ENCODE peak calls at places on chromosomes 2 and 18, in ten cellular contexts. P is AG04449, F is NB4, X is psoas muscle, L is AG04450, H is HCT116, M is cardiac muscle cell, J is brain microvascular endothelial cell, Q is tibial artery, V is heart left ventricle. U is an unnamed sample.
A peak's percentile ranks its signal among the peaks of the same experiment; 100 is the strongest.

GRCh38 chr2:37809525-37809924 is 115.6 kb upstream of the RMDN2 start:
- DNase-seq in H (peak; percentile 12), F (peak; percentile 63), V (no peak), M (peak; percentile 72), L (no peak), X (no peak), P (no peak), Q (peak; percentile 72), J (peak; percentile 67), U (no peak)

GRCh38 chr2:70959271-70959761 is 19.1 kb upstream of the ANKRD53 start:
- DNase-seq in J (no peak), V (no peak), L (no peak), X (no peak), F (no peak), P (no peak), M (no peak), H (no peak), Q (no peak), U (no peak)

GRCh38 chr2:73851274-73851673 is 22.5 kb downstream of the STAMBP start:
- DNase-seq in H (peak; percentile 33), P (no peak), V (no peak), F (peak; percentile 25), Q (no peak), J (no peak), M (peak; percentile 13), X (no peak), L (no peak), U (no peak)

GRCh38 chr2:238722883-238723282 is 125.0 kb upstream of the TWIST2 start:
- DNase-seq in J (no peak), Q (no peak), M (no peak), P (no peak), H (no peak), F (no peak), X (no peak), V (no peak), L (no peak), U (no peak)

GRCh38 chr2:10404324-10405143 is 43.6 kb downstream of the ODC1 start:
- DNase-seq in H (no peak), P (no peak), M (no peak), Q (peak; percentile 84), F (peak; percentile 82), X (peak; percentile 53), L (no peak), V (peak; percentile 63), J (no peak), U (no peak)

GRCh38 chr2:108169982-108170625 is 69.7 kb upstream of the SULT1C3 start:
- DNase-seq in H (no peak), X (no peak), L (no peak), V (no peak), M (peak; percentile 40), J (no peak), F (peak; percentile 31), P (no peak), Q (no peak), U (peak; percentile 14)

GRCh38 chr2:120769076-120769786 is 33.6 kb downstream of the GLI2 start:
- DNase-seq in J (no peak), X (peak; percentile 4), P (no peak), V (peak; percentile 21), F (no peak), L (no peak), M (no peak), Q (no peak), H (no peak), U (no peak)

GRCh38 chr2:70855679-70856078 is 20.1 kb upstream of the CD207 start:
- DNase-seq in X (no peak), P (no peak), Q (no peak), J (no peak), H (no peak), V (no peak), F (no peak), M (no peak), L (no peak), U (peak; percentile 12)

GRCh38 chr18:12656671-12657047 is 1.2 kb downstream of the SPIRE1 start:
- DNase-seq in H (no peak), J (no peak), P (no peak), L (no peak), F (no peak), M (peak; percentile 41), V (no peak), Q (no peak), X (no peak), U (no peak)

GRCh38 chr2:95166065-95166763 is 605 bp downstream of the ZNF2 start:
- DNase-seq in J (no peak), F (no peak), M (no peak), X (no peak), V (no peak), P (no peak), L (no peak), H (no peak), Q (no peak), U (no peak)

GRCh38 chr18:43405097-43405496 is 127.8 kb upstream of the SYT4 start:
- DNase-seq in L (no peak), P (no peak), X (no peak), M (no peak), F (peak; percentile 5), H (no peak), V (no peak), Q (no peak), J (no peak), U (no peak)

GRCh38 chr2:86809481-86810121 is 18.9 kb upstream of the CD8A start:
- DNase-seq in F (no peak), V (no peak), L (no peak), Q (no peak), X (no peak), H (no peak), M (no peak), P (no peak), J (no peak), U (no peak)
- H3K4me3 ChIP-seq in F (no peak overlapping the region), V (no peak overlapping the region), L (no peak overlapping the region), Q (no peak overlapping the region), X (no peak overlapping the region), H (no peak overlapping the region), M (no peak overlapping the region), P (no peak overlapping the region), J (no peak overlapping the region), U (no peak overlapping the region)

GRCh38 chr2:203155406-203155805 is 83.4 kb upstream of the CYP20A1 start:
- DNase-seq in J (no peak), Q (no peak), H (peak; percentile 3), M (no peak), L (no peak), P (no peak), X (no peak), F (peak; percentile 14), V (no peak), U (no peak)
- TF ChIP-seq CTCF in J (peak; percentile 2), Q (no peak), H (peak; percentile 29), M (no peak), L (no peak), P (no peak), X (no peak), F (no peak), V (no peak), U (no peak)

GRCh38 chr2:171966688-171967087 is 33.1 kb upstream of the METAP1D start:
- DNase-seq in X (no peak), V (no peak), M (no peak), H (no peak), J (no peak), L (no peak), F (no peak), Q (no peak), P (no peak), U (no peak)
- H3K4me3 ChIP-seq in X (no peak overlapping the region), V (no peak overlapping the region), M (no peak overlapping the region), H (no peak overlapping the region), J (no peak overlapping the region), L (no peak overlapping the region), F (no peak overlapping the region), Q (no peak overlapping the region), P (no peak overlapping the region), U (no peak overlapping the region)

GRCh38 chr2:22124003-22124402 is 1000.2 kb downstream of the TDRD15 start:
- DNase-seq in M (no peak), L (no peak), J (no peak), X (no peak), P (no peak), H (no peak), V (no peak), Q (no peak), F (peak; percentile 28), U (no peak)
- TF ChIP-seq CTCF in M (no peak), L (peak; percentile 29), J (peak; percentile 21), X (no peak), P (no peak), H (peak; percentile 13), V (no peak), Q (no peak), F (peak; percentile 36), U (no peak)

GRCh38 chr2:218985021-218985324 is at the start of gene FEV:
- DNase-seq in X (no peak), F (no peak), P (no peak), Q (no peak), V (no peak), H (no peak), L (no peak), J (no peak), M (no peak), U (no peak)
- H3K4me3 ChIP-seq in X (peak within 1 kb of the TSS; percentile 46), F (no peak within 1 kb of the TSS), P (no peak within 1 kb of the TSS), Q (no peak within 1 kb of the TSS), V (peak within 1 kb of the TSS; percentile 10), H (no peak within 1 kb of the TSS), L (no peak within 1 kb of the TSS), J (no peak within 1 kb of the TSS), M (peak within 1 kb of the TSS; percentile 6), U (no peak within 1 kb of the TSS)